ENCODE peak calls at places on chromosomes 12 and 14, in five cellular contexts. H, B, Q, M and G are unnamed samples.

GRCh38 chr12:2864198-2864597 is 7.4 kb upstream of the TEX52 start:
- DNase-seq in H (no peak), B (no peak), Q (no peak), M (no peak), G (no peak)

GRCh38 chr14:32077081-32078029 is at the start of gene ARHGAP5:
- DNase-seq in H (no peak), B (peak), Q (peak), M (peak), G (peak)

GRCh38 chr12:14213542-14213941 is 151.9 kb upstream of the ATF7IP start:
- DNase-seq in H (peak), B (no peak), Q (no peak), M (no peak), G (no peak)

GRCh38 chr12:42589465-42590323 is at the start of gene PRICKLE1:
- DNase-seq in H (peak), B (peak), Q (peak), M (peak), G (peak)

GRCh38 chr12:77847665-77848431 is 17.2 kb downstream of the NAV3 start:
- DNase-seq in H (no peak), B (no peak), Q (no peak), M (no peak), G (no peak)

GRCh38 chr12:34394211-34395055 is 372.1 kb downstream of the ALG10 start:
- DNase-seq in H (no peak), B (no peak), Q (no peak), M (peak), G (no peak)

GRCh38 chr14:91228112-91229004 is 16.1 kb downstream of the GPR68 start:
- DNase-seq in H (no peak), B (no peak), Q (no peak), M (no peak), G (no peak)

GRCh38 chr12:7501031-7501585 is 2.5 kb downstream of the CD163 start:
- DNase-seq in H (no peak), B (no peak), Q (no peak), M (no peak), G (no peak)

GRCh38 chr12:18684430-18684829 is 53.4 kb downstream of the PLCZ1 start:
- DNase-seq in H (no peak), B (no peak), Q (no peak), M (no peak), G (no peak)

GRCh38 chr12:48820406-48820805 is 2.1 kb downstream of the CACNB3 start:
- DNase-seq in H (no peak), B (no peak), Q (no peak), M (no peak), G (peak)

GRCh38 chr12:116887244-116887643 is 6.0 kb upstream of the HRK start:
- DNase-seq in H (no peak), B (no peak), Q (no peak), M (no peak), G (no peak)

GRCh38 chr12:49537709-49538601 is 875 bp upstream of the KCNH3 start:
- DNase-seq in H (no peak), B (no peak), Q (peak), M (no peak), G (peak)

GRCh38 chr14:99604766-99605298 is 825 bp upstream of the CCDC85C start:
- DNase-seq in H (peak), B (no peak), Q (peak), M (no peak), G (peak)

GRCh38 chr12:76685246-76685678 is 78.7 kb upstream of the ZDHHC17 start:
- DNase-seq in H (peak), B (no peak), Q (peak), M (peak), G (peak)

GRCh38 chr14:79037114-79037513 is 866.9 kb downstream of the NRXN3 start:
- DNase-seq in H (no peak), B (no peak), Q (no peak), M (no peak), G (no peak)

GRCh38 chr12:49783917-49784676 is 42.7 kb downstream of the TMBIM6 start:
- DNase-seq in H (no peak), B (no peak), Q (no peak), M (no peak), G (no peak)

GRCh38 chr12:91490667-91491309 is 308.2 kb upstream of the DCN start:
- DNase-seq in H (no peak), B (no peak), Q (no peak), M (no peak), G (no peak)

GRCh38 chr12:72330291-72330690 is 58.1 kb downstream of the TRHDE start:
- DNase-seq in H (no peak), B (peak), Q (no peak), M (no peak), G (peak)

GRCh38 chr12:46439793-46440511 is 67.4 kb upstream of the SLC38A2 start:
- DNase-seq in H (no peak), B (no peak), Q (peak), M (no peak), G (no peak)

GRCh38 chr12:4483885-4484823 is 38.5 kb upstream of the FGF6 start:
- DNase-seq in H (no peak), B (no peak), Q (peak), M (no peak), G (no peak)

GRCh38 chr12:108419949-108420348 is 80.8 kb upstream of the CMKLR1 start:
- DNase-seq in H (no peak), B (no peak), Q (no peak), M (no peak), G (no peak)

GRCh38 chr12:54417712-54418440 is 1.2 kb downstream of the ITGA5 start:
- DNase-seq in H (no peak), B (no peak), Q (no peak), M (no peak), G (no peak)

GRCh38 chr12:83197483-83197914 is 510.8 kb downstream of the TMTC2 start:
- DNase-seq in H (no peak), B (no peak), Q (no peak), M (no peak), G (no peak)

GRCh38 chr12:8941691-8942478 is 7.6 kb downstream of the M6PR start:
- DNase-seq in H (no peak), B (no peak), Q (no peak), M (no peak), G (no peak)

GRCh38 chr12:106840217-106840616 is 65.7 kb downstream of the RIC8B start:
- DNase-seq in H (no peak), B (no peak), Q (peak), M (no peak), G (peak)

GRCh38 chr12:113980537-113981337 is 14.6 kb upstream of the RBM19 start:
- DNase-seq in H (peak), B (peak), Q (peak), M (no peak), G (peak)

GRCh38 chr12:19884081-19884480 is 444.8 kb downstream of the AEBP2 start:
- DNase-seq in H (no peak), B (no peak), Q (peak), M (no peak), G (no peak)
- H3K27ac ChIP-seq in H (no peak), B (no peak), Q (no peak), M (no peak), G (no peak)

GRCh38 chr14:28757790-28758189 is 8.8 kb upstream of the FOXG1 start:
- DNase-seq in H (no peak), B (no peak), Q (no peak), M (no peak), G (no peak)

GRCh38 chr14:28759056-28759657 is 7.4 kb upstream of the FOXG1 start:
- DNase-seq in H (no peak), B (no peak), Q (no peak), M (no peak), G (peak)

GRCh38 chr14:28756896-28757570 is 9.6 kb upstream of the FOXG1 start:
- DNase-seq in H (peak), B (no peak), Q (peak), M (no peak), G (peak)

GRCh38 chr14:28759658-28760313 is 6.8 kb upstream of the FOXG1 start:
- DNase-seq in H (no peak), B (no peak), Q (no peak), M (no peak), G (no peak)

GRCh38 chr14:28758253-28758915 is 8.2 kb upstream of the FOXG1 start:
- DNase-seq in H (no peak), B (no peak), Q (no peak), M (no peak), G (no peak)
- H3K27ac ChIP-seq in H (no peak), B (no peak), Q (no peak), M (no peak), G (no peak)

DNA sequence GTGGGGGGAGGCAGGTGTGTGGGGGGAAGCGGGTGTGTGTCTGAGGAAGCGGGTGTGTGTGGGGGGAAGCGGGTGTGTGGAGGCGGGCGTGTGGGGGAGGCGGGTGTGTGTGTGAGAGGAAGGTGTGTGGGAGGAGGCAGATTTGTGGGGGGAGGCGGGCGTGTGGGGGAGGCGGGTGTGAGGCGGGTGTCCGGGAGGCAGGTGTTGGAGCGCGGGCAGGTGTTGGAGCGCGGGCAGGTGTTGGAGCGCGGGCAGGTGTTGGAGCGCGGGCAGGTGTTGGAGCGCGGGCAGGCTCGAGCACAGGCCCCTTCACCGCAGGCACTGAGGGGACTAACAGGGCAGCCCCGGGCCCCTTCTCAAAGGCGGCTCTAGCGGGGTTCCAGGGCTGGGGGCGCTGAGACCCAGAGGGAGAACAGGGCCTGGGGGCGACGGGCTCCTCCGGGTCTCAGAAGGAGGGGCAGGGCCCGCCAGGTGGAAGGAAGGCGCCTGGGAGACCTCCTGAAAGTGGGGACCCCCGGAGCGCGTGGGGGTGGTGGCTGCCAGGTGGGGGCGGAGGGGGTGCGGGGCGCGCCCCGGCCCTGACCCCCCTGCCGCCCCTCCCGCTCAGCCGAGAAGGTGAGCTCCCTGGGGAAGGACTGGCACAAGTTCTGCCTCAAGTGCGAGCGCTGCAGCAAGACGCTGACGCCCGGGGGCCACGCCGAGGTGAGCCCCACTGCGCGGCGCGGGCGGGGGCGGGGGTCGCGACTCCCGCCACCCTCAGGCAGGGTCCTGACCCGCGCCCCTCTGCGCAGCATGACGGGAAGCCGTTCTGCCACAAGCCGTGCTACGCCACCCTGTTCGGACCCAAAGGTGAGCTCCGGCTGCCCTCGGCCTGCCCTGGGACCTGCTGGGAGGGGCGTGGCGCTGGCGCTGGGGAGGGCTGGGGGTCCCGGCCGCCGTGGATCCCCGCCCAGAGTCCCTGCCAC is 3.3 kb downstream of the CRIP2 start:
- DNase-seq in H (no peak), B (no peak), Q (peak), M (no peak), G (no peak)
- H3K27ac ChIP-seq in H (no peak), B (no peak), Q (no peak), M (peak), G (peak)

GRCh38 chr14:61662001-61662400 is 33.3 kb upstream of the HIF1A start:
- DNase-seq in H (no peak), B (no peak), Q (no peak), M (no peak), G (no peak)

GRCh38 chr14:61662437-61663311 is 32.6 kb upstream of the HIF1A start:
- DNase-seq in H (peak), B (no peak), Q (peak), M (peak), G (peak)

GRCh38 chr14:61659582-61659981 is 35.7 kb upstream of the HIF1A start:
- DNase-seq in H (no peak), B (no peak), Q (no peak), M (no peak), G (no peak)

GRCh38 chr14:61663312-61663974 is 31.9 kb upstream of the HIF1A start:
- DNase-seq in H (no peak), B (no peak), Q (no peak), M (no peak), G (no peak)

GRCh38 chr14:61661471-61661988 is 33.8 kb upstream of the HIF1A start:
- DNase-seq in H (no peak), B (no peak), Q (no peak), M (no peak), G (no peak)
- H3K27ac ChIP-seq in H (no peak), B (no peak), Q (no peak), M (no peak), G (no peak)

GRCh38 chr14:92551066-92551841 is 37.7 kb downstream of the RIN3 start:
- DNase-seq in H (peak), B (no peak), Q (no peak), M (no peak), G (no peak)
- H3K27ac ChIP-seq in H (no peak), B (no peak), Q (no peak), M (no peak), G (no peak)

GRCh38 chr14:95434161-95434560 is 82.3 kb downstream of the SYNE3 start:
- DNase-seq in H (no peak), B (no peak), Q (no peak), M (no peak), G (no peak)

GRCh38 chr14:95428557-95428956 is 87.9 kb downstream of the SYNE3 start:
- DNase-seq in H (no peak), B (no peak), Q (no peak), M (no peak), G (no peak)

GRCh38 chr14:95433094-95433478 is 83.4 kb downstream of the SYNE3 start:
- DNase-seq in H (no peak), B (no peak), Q (no peak), M (no peak), G (no peak)

GRCh38 chr14:95431199-95432145 is 85.0 kb downstream of the SYNE3 start:
- DNase-seq in H (peak), B (peak), Q (peak), M (no peak), G (peak)

GRCh38 chr14:95432152-95433093 is 84.0 kb downstream of the SYNE3 start:
- DNase-seq in H (peak), B (no peak), Q (peak), M (peak), G (peak)
- H3K27ac ChIP-seq in H (no peak), B (no peak), Q (no peak), M (peak), G (no peak)

GRCh38 chr14:76842414-76842813 is 16.2 kb downstream of the LRRC74A start:
- DNase-seq in H (no peak), B (no peak), Q (no peak), M (no peak), G (no peak)
- H3K27ac ChIP-seq in H (no peak), B (no peak), Q (no peak), M (peak), G (no peak)

DNA sequence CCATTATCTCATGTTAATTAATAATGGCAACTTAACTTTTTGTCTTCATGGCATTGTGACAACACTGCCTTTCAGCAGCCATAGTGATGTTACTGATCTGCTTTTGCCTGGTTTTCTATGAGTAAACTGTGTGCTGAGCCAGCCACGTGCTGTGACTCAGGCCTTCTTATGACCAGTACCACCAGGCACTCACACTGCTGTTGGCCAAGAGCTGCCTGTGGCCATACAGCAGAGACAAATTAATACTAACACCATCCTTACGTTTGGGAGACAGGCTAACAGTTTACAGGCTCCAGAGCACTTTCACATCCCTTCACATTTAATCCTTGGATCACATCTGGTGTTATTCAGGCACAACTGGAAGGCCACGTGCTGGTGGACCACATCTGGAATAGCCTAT is 377.8 kb downstream of the CCDC91 start:
- DNase-seq in H (no peak), B (no peak), Q (no peak), M (no peak), G (peak)
- H3K27ac ChIP-seq in H (no peak), B (no peak), Q (no peak), M (no peak), G (no peak)

GRCh38 chr14:68938515-68939423 is 40.3 kb downstream of the ACTN1 start:
- DNase-seq in H (peak), B (no peak), Q (no peak), M (no peak), G (peak)
- H3K27ac ChIP-seq in H (no peak), B (no peak), Q (peak), M (peak), G (peak)